ENCODE peak calls at places on chromosomes 4 and X, in six cellular contexts. I is Calu3, M is heart left ventricle, V is GM10248, K is endothelial cell, O is psoas muscle. Z is an unnamed sample.

GRCh38 chr4:151567056-151567455 is 158.1 kb downstream of the FHIP1A start:
- DNase-seq in M (no peak), I (no peak), O (no peak), K (no peak), V (peak), Z (no peak)

GRCh38 chr4:17956245-17956644 is 65.3 kb downstream of the LCORL start:
- DNase-seq in V (no peak), M (no peak), I (no peak), K (no peak), O (no peak), Z (no peak)

GRCh38 chrX:124216396-124217124 is 115.9 kb upstream of the TEX13D start:
- DNase-seq in O (no peak), V (no peak), I (no peak), M (no peak), K (no peak), Z (no peak)

GRCh38 chr4:159298502-159298901 is 195.6 kb downstream of the RAPGEF2 start:
- DNase-seq in V (no peak), I (no peak), O (no peak), K (no peak), M (no peak), Z (no peak)

GRCh38 chrX:112628288-112628687 is 51.5 kb downstream of the LHFPL1 start:
- DNase-seq in V (no peak), I (no peak), M (peak), K (no peak), O (no peak), Z (no peak)

GRCh38 chr4:128517739-128518510 is 230.3 kb upstream of the PGRMC2 start:
- DNase-seq in I (peak), K (no peak), V (peak), M (peak), O (peak), Z (no peak)

GRCh38 chr4:53693909-53694308 is 102.6 kb upstream of the LNX1 start:
- DNase-seq in K (no peak), I (no peak), O (no peak), V (no peak), M (no peak), Z (no peak)

GRCh38 chrX:9260603-9261002 is 204.3 kb upstream of the TBL1X start:
- DNase-seq in K (no peak), M (no peak), V (no peak), O (no peak), I (no peak), Z (no peak)

GRCh38 chr4:93828332-93828829 is at the start of gene ATOH1:
- DNase-seq in K (peak), I (peak), M (peak), O (peak), V (no peak), Z (peak)

GRCh38 chr4:155543126-155543765 is 123.4 kb upstream of the GUCY1A1 start:
- DNase-seq in V (peak), K (no peak), O (no peak), I (no peak), M (no peak), Z (no peak)

GRCh38 chr4:140102406-140102805 is 51.6 kb downstream of the MAML3 start:
- DNase-seq in O (no peak), I (no peak), M (no peak), V (no peak), K (no peak), Z (no peak)

GRCh38 chr4:6071959-6072720 is 53.9 kb upstream of the C4orf50 start:
- DNase-seq in M (peak), I (no peak), V (no peak), K (no peak), O (no peak), Z (no peak)

GRCh38 chr4:6074723-6075122 is 56.5 kb upstream of the C4orf50 start:
- DNase-seq in I (no peak), M (no peak), O (no peak), K (no peak), V (no peak), Z (no peak)

GRCh38 chr4:6071191-6071958 is 53.1 kb upstream of the C4orf50 start:
- DNase-seq in V (no peak), K (no peak), M (no peak), I (no peak), O (no peak), Z (no peak)

GRCh38 chr4:6079965-6080364 is 61.7 kb upstream of the C4orf50 start:
- DNase-seq in K (no peak), M (no peak), O (no peak), I (no peak), V (no peak), Z (no peak)

DNA sequence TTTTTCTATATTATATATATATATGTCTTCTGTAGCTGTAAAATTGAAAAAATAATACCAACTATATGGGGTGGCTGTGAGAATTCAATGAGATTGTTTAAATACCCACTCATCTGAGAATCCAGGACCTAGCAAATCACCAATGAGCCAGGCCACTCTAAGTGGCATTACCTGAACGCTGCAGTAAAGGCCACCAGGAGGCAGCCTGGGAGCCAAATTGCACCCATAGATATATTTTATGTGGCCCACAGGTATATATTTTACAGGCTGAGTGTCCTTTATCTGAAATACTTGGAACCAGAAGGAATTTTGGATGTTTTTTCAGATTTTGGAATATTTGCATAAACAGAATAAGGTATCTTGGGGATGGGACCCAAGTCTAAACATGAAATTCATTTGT is 58.2 kb upstream of the C4orf50 start:
- DNase-seq in O (no peak), K (no peak), I (no peak), V (no peak), M (no peak), Z (no peak)
- TF ChIP-seq CTCF in O (no peak), K (no peak), I (no peak), V (peak), M (no peak), Z (peak)

DNA sequence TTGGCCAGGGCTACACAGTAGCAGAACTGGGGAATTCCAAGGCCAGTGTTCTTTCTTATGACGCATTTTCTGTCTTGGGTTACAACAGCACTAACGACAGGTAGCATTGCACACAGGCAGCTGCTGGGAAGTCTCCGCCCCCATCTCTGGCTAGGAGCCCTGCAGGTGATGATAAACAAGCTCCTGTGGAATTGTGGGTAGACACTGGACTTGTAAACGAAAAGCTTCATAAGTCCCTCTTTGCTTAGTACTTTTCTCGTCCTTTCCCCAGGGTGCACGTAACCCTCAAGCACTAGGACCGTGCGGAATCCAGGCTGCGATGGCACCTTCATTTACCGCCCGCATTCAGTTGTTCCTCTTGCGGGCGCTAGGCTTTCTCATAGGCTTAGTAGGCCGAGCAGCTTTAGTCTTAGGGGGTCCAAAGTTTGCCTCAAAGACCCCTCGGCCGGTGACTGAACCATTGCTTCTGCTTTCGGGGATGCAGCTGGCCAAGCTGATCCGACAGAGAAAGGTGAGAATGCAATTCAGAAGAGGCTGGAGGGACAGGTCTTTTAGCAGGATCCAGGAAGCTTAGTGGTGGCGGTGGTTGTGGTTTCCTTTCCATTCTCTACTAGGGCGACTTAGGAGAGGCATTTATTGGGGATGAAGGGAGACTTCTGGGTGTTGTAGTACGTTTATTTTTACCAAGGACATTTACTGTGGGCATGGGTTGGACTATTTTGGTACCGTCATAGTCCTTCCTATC is at the start of gene FAAH2:
- DNase-seq in V (peak), O (peak), M (no peak), K (peak), I (peak), Z (peak)
- TF ChIP-seq CTCF in V (no peak), O (no peak), M (no peak), K (no peak), I (no peak), Z (peak)

DNA sequence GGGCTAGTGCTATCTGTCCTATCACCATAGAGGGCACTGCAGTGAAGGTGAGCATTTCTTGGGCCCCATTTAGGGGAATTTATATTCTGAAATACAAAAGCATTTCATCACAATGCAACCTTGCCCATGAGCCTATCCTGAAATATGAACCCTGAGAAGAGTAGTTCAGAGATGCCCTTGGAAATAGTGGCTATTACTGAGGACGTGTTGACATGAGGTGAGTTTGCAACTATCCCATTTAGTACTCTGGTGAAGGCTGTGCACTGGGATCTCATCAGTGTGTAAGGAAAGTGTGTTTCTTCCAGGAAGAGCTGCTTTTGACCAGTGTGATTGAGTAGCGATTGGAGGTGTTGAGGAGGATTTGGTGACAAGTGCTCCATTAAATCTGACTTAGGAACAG is 149.3 kb upstream of the EOLA2 start:
- DNase-seq in V (no peak), M (no peak), I (no peak), O (no peak), K (no peak), Z (no peak)
- TF ChIP-seq CTCF in V (no peak), M (no peak), I (no peak), O (no peak), K (no peak), Z (no peak)

DNA sequence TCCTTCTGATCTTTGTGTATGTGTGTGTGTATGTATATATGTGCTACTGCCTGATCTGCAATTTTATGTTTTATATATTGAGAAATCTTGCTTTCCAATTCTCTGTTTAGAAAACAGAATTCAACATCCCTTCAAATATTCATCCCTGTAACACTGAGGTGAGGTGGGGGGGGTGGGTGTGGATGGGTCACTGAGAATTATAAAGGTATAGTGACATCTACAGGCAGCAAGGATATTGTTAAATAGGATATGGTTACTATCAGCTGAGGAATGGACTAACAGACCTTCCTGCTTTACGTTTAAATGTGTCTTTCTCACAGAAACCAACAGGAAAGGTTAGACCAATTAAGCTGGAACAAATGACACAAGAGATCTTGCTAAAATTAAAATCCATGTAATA is 19.0 kb upstream of the MAGEB2 start:
- DNase-seq in M (no peak), V (no peak), I (no peak), K (no peak), O (no peak), Z (no peak)
- TF ChIP-seq CTCF in M (no peak), V (no peak), I (no peak), K (no peak), O (no peak), Z (peak)

GRCh38 chrX:21975827-21976226 is 35.3 kb downstream of the SMS start:
- DNase-seq in I (no peak), O (no peak), V (no peak), M (no peak), K (no peak), Z (no peak)
- TF ChIP-seq CTCF in I (no peak), O (peak), V (no peak), M (no peak), K (no peak), Z (peak)

DNA sequence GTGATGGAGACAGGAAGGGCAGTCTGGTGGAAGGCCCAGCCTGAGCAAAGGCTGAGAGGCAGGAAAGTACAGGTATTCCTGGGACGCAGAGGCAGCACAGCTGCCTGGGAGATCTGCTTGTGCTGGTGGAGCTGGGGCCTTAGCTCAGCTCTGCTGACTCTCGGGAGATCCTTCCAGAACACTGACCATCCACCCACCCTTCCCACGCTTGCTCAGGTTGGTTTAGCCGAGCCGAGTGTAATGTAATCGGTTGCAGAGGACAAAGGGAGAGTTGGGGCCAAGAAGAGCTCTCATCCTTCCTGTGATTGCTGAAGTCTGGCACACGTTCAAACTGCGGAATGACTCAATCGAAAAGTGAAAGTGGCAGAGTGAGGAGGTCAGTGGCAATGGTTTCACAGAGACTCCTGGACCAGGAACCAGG is 43.1 kb upstream of the GPR78 start:
- DNase-seq in K (no peak), O (peak), V (no peak), I (peak), M (no peak), Z (no peak)
- TF ChIP-seq CTCF in K (no peak), O (no peak), V (no peak), I (no peak), M (no peak), Z (no peak)

GRCh38 chrX:50680990-50681389 is 133.0 kb downstream of the SHROOM4 start:
- DNase-seq in O (no peak), V (no peak), M (no peak), K (peak), I (peak), Z (no peak)
- TF ChIP-seq CTCF in O (peak), V (no peak), M (peak), K (peak), I (no peak), Z (peak)

GRCh38 chrX:131746491-131746968 is 202.7 kb downstream of the OR13H1 start:
- DNase-seq in O (peak), V (no peak), K (no peak), I (no peak), M (peak), Z (no peak)
- TF ChIP-seq CTCF in O (peak), V (no peak), K (no peak), I (no peak), M (no peak), Z (no peak)

GRCh38 chrX:115147220-115147619 is 42.0 kb upstream of the RBMXL3 start:
- DNase-seq in K (no peak), V (peak), M (no peak), I (no peak), O (no peak), Z (no peak)
- TF ChIP-seq CTCF in K (peak), V (peak), M (peak), I (peak), O (peak), Z (peak)

GRCh38 chr4:56705870-56706400 is 24.8 kb upstream of the HOPX start:
- DNase-seq in M (no peak), I (no peak), V (no peak), O (no peak), K (no peak), Z (no peak)
- TF ChIP-seq CTCF in M (no peak), I (no peak), V (no peak), O (no peak), K (no peak), Z (no peak)

Z was measured in progenitor cell of endocrine pancreas.